ENCODE peak calls at places on chromosomes 12 and 14, in eight cellular contexts. D, F, G, B, Y, Z, X and L are unnamed samples.

GRCh38 chr14:22602011-22602410 is 3.9 kb downstream of the ABHD4 start:
- DNase-seq in D (no peak), F (no peak), G (no peak), B (no peak), Y (no peak), Z (no peak), X (no peak), L (no peak)

GRCh38 chr12:98544741-98545140 is 29.4 kb downstream of the TMPO start:
- DNase-seq in D (peak; percentile 8), F (no peak), G (no peak), B (no peak), Y (peak; percentile 37), Z (no peak), X (no peak), L (no peak)

GRCh38 chr12:65941388-65941787 is 117.1 kb downstream of the HMGA2 start:
- DNase-seq in D (peak; percentile 95), F (no peak), G (peak; percentile 75), B (no peak), Y (peak; percentile 95), Z (no peak), X (no peak), L (no peak)

GRCh38 chr14:91273885-91274273 is 29.4 kb upstream of the GPR68 start:
- DNase-seq in D (no peak), F (no peak), G (no peak), B (no peak), Y (no peak), Z (no peak), X (no peak), L (no peak)

GRCh38 chr12:1984759-1985158 is 19.5 kb downstream of the DCP1B start:
- DNase-seq in D (no peak), F (no peak), G (no peak), B (no peak), Y (no peak), Z (no peak), X (no peak), L (no peak)

GRCh38 chr12:126353604-126354003 is 1288.4 kb downstream of the AACS start:
- DNase-seq in D (no peak), F (no peak), G (peak; percentile 48), B (no peak), Y (peak; percentile 58), Z (no peak), X (no peak), L (no peak)

GRCh38 chr14:68762944-68763831 is 29.7 kb downstream of the ZFP36L1 start:
- DNase-seq in D (peak; percentile 76), F (no peak), G (peak; percentile 93), B (no peak), Y (peak; percentile 75), Z (no peak), X (no peak), L (peak; percentile 71)

GRCh38 chr12:117742721-117743120 is 226.1 kb downstream of the KSR2 start:
- DNase-seq in D (no peak), F (no peak), G (no peak), B (no peak), Y (no peak), Z (no peak), X (no peak), L (no peak)

GRCh38 chr14:71193663-71194062 is 286.4 kb downstream of the PCNX1 start:
- DNase-seq in D (no peak), F (no peak), G (no peak), B (no peak), Y (no peak), Z (no peak), X (no peak), L (no peak)

GRCh38 chr12:64691227-64691792 is 67.9 kb downstream of the GNS start:
- DNase-seq in D (no peak), F (no peak), G (no peak), B (no peak), Y (no peak), Z (no peak), X (no peak), L (no peak)

GRCh38 chr12:93244514-93245077 is 133.1 kb upstream of the NUDT4 start:
- DNase-seq in D (no peak), F (no peak), G (no peak), B (no peak), Y (no peak), Z (no peak), X (no peak), L (no peak)

GRCh38 chr14:85415015-85415712 is 114.8 kb upstream of the FLRT2 start:
- DNase-seq in D (peak; percentile 93), F (peak; percentile 85), G (peak; percentile 96), B (no peak), Y (peak; percentile 96), Z (no peak), X (peak; percentile 85), L (no peak)

GRCh38 chr14:74658535-74659130 is 46.6 kb upstream of the LTBP2 start:
- DNase-seq in D (peak; percentile 69), F (no peak), G (peak; percentile 56), B (no peak), Y (peak; percentile 67), Z (no peak), X (no peak), L (no peak)

GRCh38 chr12:12305568-12306300 is 38.9 kb upstream of the LRP6 start:
- DNase-seq in D (no peak), F (no peak), G (peak; percentile 10), B (no peak), Y (peak; percentile 8), Z (no peak), X (no peak), L (no peak)

GRCh38 chr12:12301122-12301521 is 34.3 kb upstream of the LRP6 start:
- DNase-seq in D (no peak), F (no peak), G (no peak), B (no peak), Y (no peak), Z (no peak), X (no peak), L (no peak)

GRCh38 chr12:12297201-12297830 is 30.5 kb upstream of the LRP6 start:
- DNase-seq in D (no peak), F (no peak), G (no peak), B (no peak), Y (no peak), Z (no peak), X (no peak), L (no peak)

DNA sequence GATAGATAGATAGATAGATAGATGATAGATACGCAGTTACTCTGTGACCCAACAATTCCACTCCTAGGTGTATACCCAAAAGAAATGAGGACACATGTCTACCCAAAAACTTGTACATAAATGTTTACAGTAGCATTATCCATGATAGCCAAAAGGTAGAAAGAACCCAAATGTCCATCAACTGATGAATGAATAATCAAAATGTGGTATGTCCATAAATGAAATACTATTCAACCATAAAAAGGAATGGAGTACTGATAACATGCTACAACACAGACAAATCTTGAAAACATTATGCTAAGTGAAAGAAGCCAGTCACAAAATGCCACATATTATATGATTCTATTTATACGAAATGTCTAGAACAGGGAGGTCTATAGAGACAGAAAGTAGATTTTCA is 36.1 kb upstream of the LRP6 start:
- DNase-seq in D (no peak), F (no peak), G (no peak), B (no peak), Y (no peak), Z (no peak), X (no peak), L (no peak)
- H3K27ac ChIP-seq in D (no peak overlapping the region), F (no peak overlapping the region), G (no peak overlapping the region), B (no peak overlapping the region), Y (no peak overlapping the region), Z (no peak overlapping the region), X (no peak overlapping the region), L (no peak overlapping the region)

DNA sequence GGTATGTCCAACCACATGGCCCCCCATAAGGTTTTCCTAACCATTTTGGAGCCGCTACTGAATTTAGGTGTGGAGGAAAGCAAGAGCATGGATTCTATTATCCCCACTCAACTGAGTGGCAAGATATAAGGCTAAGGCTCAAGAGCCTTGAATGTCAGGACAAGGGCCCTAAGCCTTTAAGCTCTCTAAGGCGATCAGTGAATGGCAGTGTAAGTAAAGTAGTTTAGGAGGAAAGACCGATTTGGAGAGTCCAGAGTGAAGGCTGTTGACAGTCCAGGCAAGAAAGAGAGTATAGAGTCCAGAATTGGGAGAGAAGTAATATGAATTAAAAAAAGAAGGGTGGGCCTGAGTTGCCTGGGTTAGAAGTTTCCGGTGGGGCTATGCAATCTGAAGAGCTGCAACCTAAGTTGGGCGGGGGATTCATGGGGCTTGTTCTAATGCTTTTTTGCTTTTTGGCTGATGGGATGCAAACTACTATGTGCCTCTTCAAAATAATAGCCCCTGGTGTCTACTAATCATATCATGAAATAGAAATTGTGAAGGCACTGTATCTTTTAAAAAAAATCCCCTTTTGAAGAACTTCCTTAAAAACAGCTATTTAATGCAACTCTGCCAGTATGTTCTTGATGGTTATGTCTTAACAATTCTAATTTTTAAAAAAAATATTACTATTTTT is at the start of gene SPIC:
- DNase-seq in D (no peak), F (no peak), G (no peak), B (no peak), Y (no peak), Z (no peak), X (no peak), L (no peak)
- H3K27ac ChIP-seq in D (no peak within 1 kb of the TSS), F (no peak within 1 kb of the TSS), G (no peak within 1 kb of the TSS), B (no peak within 1 kb of the TSS), Y (no peak within 1 kb of the TSS), Z (no peak within 1 kb of the TSS), X (no peak within 1 kb of the TSS), L (no peak within 1 kb of the TSS)

GRCh38 chr14:63867926-63868921 is 15.4 kb downstream of the SYNE2 start:
- DNase-seq in D (peak; percentile 23), F (no peak), G (peak; percentile 35), B (no peak), Y (peak; percentile 13), Z (no peak), X (no peak), L (no peak)
- H3K27ac ChIP-seq in D (no peak overlapping the region), F (no peak overlapping the region), G (no peak overlapping the region), B (peak overlapping the region; percentile 85), Y (no peak overlapping the region), Z (peak overlapping the region; percentile 67), X (no peak overlapping the region), L (peak overlapping the region; percentile 31)

GRCh38 chr12:89891933-89892332 is 183.3 kb upstream of the ATP2B1 start:
- DNase-seq in D (no peak), F (no peak), G (no peak), B (no peak), Y (no peak), Z (no peak), X (no peak), L (no peak)

GRCh38 chr12:89892426-89892825 is 183.8 kb upstream of the ATP2B1 start:
- DNase-seq in D (no peak), F (no peak), G (no peak), B (no peak), Y (no peak), Z (no peak), X (no peak), L (no peak)

GRCh38 chr12:89893972-89894706 is 185.5 kb upstream of the ATP2B1 start:
- DNase-seq in D (peak; percentile 47), F (no peak), G (peak; percentile 59), B (no peak), Y (peak; percentile 48), Z (no peak), X (no peak), L (no peak)

GRCh38 chr12:89895591-89895990 is 187.0 kb upstream of the ATP2B1 start:
- DNase-seq in D (no peak), F (no peak), G (no peak), B (no peak), Y (no peak), Z (no peak), X (no peak), L (no peak)

DNA sequence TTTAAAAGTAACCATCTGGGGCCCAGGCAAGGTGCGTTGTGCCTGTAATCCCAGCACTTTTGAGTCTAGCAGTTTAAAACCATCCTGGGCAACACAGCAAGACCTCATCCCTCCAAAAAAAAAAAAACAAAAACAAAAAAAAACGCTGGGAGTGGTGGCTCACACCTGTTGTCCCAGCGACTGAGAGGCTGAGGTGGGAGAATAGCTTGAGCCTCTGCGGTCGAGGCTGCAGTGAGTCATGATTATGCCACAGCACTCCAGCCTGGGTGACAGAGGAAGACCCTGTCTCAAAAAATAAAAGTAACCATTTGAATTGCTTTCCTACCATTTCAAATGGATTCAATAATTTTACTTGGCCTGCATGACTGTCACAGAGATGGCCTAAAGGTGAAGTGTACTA is 186.5 kb upstream of the ATP2B1 start:
- DNase-seq in D (no peak), F (no peak), G (no peak), B (no peak), Y (no peak), Z (no peak), X (no peak), L (no peak)
- H3K27ac ChIP-seq in D (no peak overlapping the region), F (no peak overlapping the region), G (no peak overlapping the region), B (no peak overlapping the region), Y (no peak overlapping the region), Z (no peak overlapping the region), X (peak overlapping the region; percentile 72), L (no peak overlapping the region)